ENCODE peak calls at places on chromosomes 13 and 19, in seven cellular contexts. V, Z, B, P, K, D and U are unnamed samples.

GRCh38 chr19:48867119-48867921 is 1.1 kb downstream of the PLEKHA4 start:
- DNase-seq in P (no peak), B (no peak), V (no peak), K (no peak), Z (no peak), D (peak; percentile 75), U (no peak)

GRCh38 chr19:19335408-19336158 is 15.0 kb downstream of the MAU2 start:
- DNase-seq in V (no peak), Z (peak; percentile 28), K (no peak), P (no peak), D (no peak), B (no peak), U (no peak)

GRCh38 chr19:9130965-9131364 is 4.2 kb upstream of the OR7G3 start:
- DNase-seq in P (no peak), Z (no peak), D (no peak), B (no peak), V (no peak), K (no peak), U (no peak)

GRCh38 chr19:58439576-58440554 is at the start of gene ZNF132:
- DNase-seq in D (peak; percentile 99), B (peak; percentile 91), P (peak; percentile 97), V (peak; percentile 98), K (peak; percentile 99), Z (peak; percentile 99), U (peak; percentile 100)

GRCh38 chr19:14517446-14517839 is 754 bp downstream of the DNAJB1 start:
- DNase-seq in P (no peak), V (no peak), D (no peak), Z (no peak), K (no peak), B (no peak), U (no peak)

GRCh38 chr13:108096301-108096700 is 119.0 kb downstream of the LIG4 start:
- DNase-seq in B (no peak), D (no peak), K (no peak), P (no peak), Z (no peak), V (no peak), U (no peak)

GRCh38 chr13:112759053-112759452 is 69.2 kb downstream of the ATP11A start:
- DNase-seq in K (no peak), Z (no peak), P (no peak), B (no peak), V (no peak), D (no peak), U (no peak)

GRCh38 chr13:111390522-111391270 is 70.3 kb downstream of the TEX29 start:
- DNase-seq in D (peak; percentile 59), B (no peak), V (no peak), Z (no peak), K (peak; percentile 37), P (no peak), U (peak; percentile 85)

GRCh38 chr13:93951153-93951552 is 528.3 kb downstream of the DCT start:
- DNase-seq in V (no peak), D (no peak), P (no peak), K (no peak), Z (no peak), B (no peak), U (no peak)

GRCh38 chr13:40406405-40407138 is 259.9 kb downstream of the FOXO1 start:
- DNase-seq in V (no peak), B (peak; percentile 50), Z (no peak), D (no peak), P (no peak), K (no peak), U (no peak)

GRCh38 chr13:112771877-112772538 is 82.2 kb downstream of the ATP11A start:
- DNase-seq in K (no peak), P (no peak), V (no peak), B (no peak), Z (no peak), D (no peak), U (no peak)

GRCh38 chr19:35124098-35125060 is 8.8 kb downstream of the FXYD3 start:
- DNase-seq in K (peak; percentile 99), V (peak; percentile 82), D (peak; percentile 97), P (peak; percentile 96), Z (peak; percentile 95), B (peak; percentile 88), U (no peak)

GRCh38 chr19:6568816-6569215 is 22.1 kb downstream of the CD70 start:
- DNase-seq in Z (no peak), B (no peak), D (no peak), K (no peak), P (no peak), V (no peak), U (no peak)

GRCh38 chr13:99027661-99028425 is 50.0 kb upstream of the DOCK9 start:
- DNase-seq in Z (no peak), V (no peak), P (no peak), D (no peak), B (no peak), K (no peak), U (peak; percentile 27)

GRCh38 chr13:26601669-26602068 is 44.2 kb downstream of the WASF3 start:
- DNase-seq in P (no peak), V (no peak), D (no peak), K (no peak), Z (no peak), B (no peak), U (no peak)

GRCh38 chr19:36547001-36547732 is 19.1 kb upstream of the ZNF260 start:
- DNase-seq in Z (no peak), P (no peak), D (no peak), V (no peak), K (no peak), B (no peak), U (no peak)

GRCh38 chr19:1618157-1619093 is 13.2 kb upstream of the UQCR11 start:
- DNase-seq in D (no peak), B (peak; percentile 47), K (no peak), Z (no peak), V (no peak), P (no peak), U (no peak)

GRCh38 chr13:24851546-24851945 is 87.6 kb downstream of the RNF17 start:
- DNase-seq in K (no peak), D (no peak), Z (no peak), P (no peak), B (peak; percentile 37), V (no peak), U (no peak)

GRCh38 chr19:32718286-32718685 is 1.3 kb upstream of the TDRD12 start:
- DNase-seq in K (peak; percentile 43), P (no peak), D (no peak), V (no peak), B (no peak), Z (peak; percentile 56), U (no peak)

GRCh38 chr19:898663-899062 is 5.4 kb downstream of the RNU6-9 start:
- DNase-seq in D (no peak), B (no peak), Z (no peak), P (peak; percentile 70), V (no peak), K (no peak), U (no peak)

GRCh38 chr13:75763511-75763910 is 127.4 kb downstream of the LMO7 start:
- DNase-seq in Z (no peak), P (no peak), V (no peak), D (no peak), B (no peak), K (no peak), U (no peak)
- H3K4me3 ChIP-seq in Z (peak overlapping the region; percentile 26), P (no peak overlapping the region), V (peak overlapping the region; percentile 63), D (peak overlapping the region; percentile 58), B (peak overlapping the region; percentile 25), K (no peak overlapping the region), U (no peak overlapping the region)

DNA sequence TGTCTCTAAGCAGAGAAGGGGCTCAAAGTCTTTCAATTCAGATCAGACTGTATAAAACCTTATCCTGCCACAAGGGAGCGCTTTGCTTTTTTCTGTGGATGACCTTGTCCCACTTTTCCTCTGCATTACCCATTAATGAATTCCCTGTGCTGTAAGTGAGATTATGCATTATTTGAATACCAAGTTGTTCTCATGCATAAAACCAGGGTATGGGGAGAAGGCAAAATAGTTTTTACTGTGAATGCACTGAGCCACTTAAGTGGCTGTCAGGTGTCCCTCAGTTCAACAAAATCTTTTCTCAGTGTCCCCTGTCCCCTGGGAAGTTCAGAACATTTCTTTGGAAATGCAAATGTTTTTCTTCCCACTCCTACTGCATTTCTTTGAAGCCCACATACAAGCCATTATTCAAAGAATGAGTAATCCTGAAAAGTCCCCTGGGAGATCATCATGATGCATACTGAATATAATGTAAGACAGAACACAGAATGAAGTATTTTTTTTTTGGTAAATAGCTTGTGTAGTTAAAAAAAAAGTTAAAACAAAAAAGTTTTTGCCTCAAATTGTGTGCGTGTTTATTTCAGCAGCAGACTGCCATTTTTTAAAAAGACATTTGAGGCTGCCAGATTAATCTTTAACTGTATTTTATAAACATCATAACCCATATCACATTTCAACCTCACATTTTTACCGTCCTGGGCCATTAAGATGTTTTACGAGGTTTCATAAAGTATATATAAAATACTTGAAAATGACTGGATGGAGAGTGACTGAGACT is 506.7 kb upstream of the PCDH9 start:
- DNase-seq in K (no peak), V (no peak), B (peak; percentile 55), D (no peak), Z (no peak), P (no peak), U (no peak)
- TF ChIP-seq CTCF in K (no peak), V (no peak), B (peak; percentile 50), D (no peak), Z (no peak), P (no peak), U (no peak)

DNA sequence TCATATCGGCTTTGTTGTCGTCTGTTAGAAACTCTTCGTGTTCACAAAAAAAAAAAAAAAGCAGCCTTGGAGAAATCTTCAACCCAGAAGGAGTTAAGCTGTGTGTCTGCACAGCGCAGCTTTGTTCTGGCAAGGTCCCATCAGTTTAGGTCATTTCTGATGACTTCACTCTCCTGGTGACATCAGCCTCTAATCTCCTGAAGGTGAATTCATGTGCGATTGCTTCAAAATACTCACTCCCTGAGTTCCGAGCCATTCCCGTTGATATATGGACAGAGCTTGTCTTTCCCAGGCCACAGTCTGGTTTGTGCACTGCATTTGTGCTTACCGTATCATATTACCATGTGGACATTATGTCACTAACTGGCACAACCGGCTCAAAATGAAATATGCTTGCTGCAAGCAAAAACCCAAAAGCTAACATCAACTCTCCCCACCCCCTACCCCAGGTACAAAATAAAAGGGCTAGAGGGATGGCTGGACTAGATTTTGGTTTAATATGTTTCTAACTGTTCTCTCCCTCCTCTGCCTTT is 342.4 kb downstream of the KCNRG start:
- DNase-seq in K (no peak), D (no peak), P (no peak), Z (peak; percentile 88), B (peak; percentile 70), V (no peak), U (no peak)
- H3K4me3 ChIP-seq in K (no peak overlapping the region), D (peak overlapping the region; percentile 22), P (no peak overlapping the region), Z (no peak overlapping the region), B (no peak overlapping the region), V (peak overlapping the region; percentile 39), U (no peak overlapping the region)

GRCh38 chr19:13102416-13102665 is 317 bp downstream of the LYL1 start:
- DNase-seq in D (no peak), P (no peak), Z (no peak), V (no peak), B (no peak), K (no peak), U (no peak)

GRCh38 chr19:13100031-13100588 is 2.5 kb downstream of the LYL1 start:
- DNase-seq in B (no peak), P (no peak), K (no peak), D (no peak), Z (no peak), V (no peak), U (no peak)

GRCh38 chr19:13099073-13099999 is 3.3 kb downstream of the LYL1 start:
- DNase-seq in K (no peak), D (no peak), P (peak; percentile 94), V (no peak), Z (no peak), B (peak; percentile 63), U (no peak)

GRCh38 chr19:13101590-13102415 is 855 bp downstream of the LYL1 start:
- DNase-seq in V (no peak), Z (no peak), B (no peak), D (no peak), K (peak; percentile 80), P (no peak), U (no peak)

GRCh38 chr19:13100871-13101589 is 1.6 kb downstream of the LYL1 start:
- DNase-seq in D (no peak), V (no peak), P (peak; percentile 68), K (peak; percentile 85), Z (no peak), B (no peak), U (no peak)
- TF ChIP-seq CTCF in D (no peak), V (no peak), P (no peak), K (no peak), Z (no peak), B (peak; percentile 20), U (no peak)